ENCODE peak calls at places on chromosomes 7 and 10, in seven cellular contexts. I is type B pancreatic cell; M is HFF-Myc; V is nephron progenitor cell; N is EL; Q is amygdala; T is CD4-positive, alpha-beta memory T cell. S is an unnamed sample.

GRCh38 chr7:73707045-73707631 is 12.3 kb downstream of the STX1A start:
- DNase-seq in I (no peak), M (no peak), V (no peak), N (no peak), Q (no peak), T (no peak), S (peak; percentile 75)

GRCh38 chr7:23873306-23873705 is 163.3 kb downstream of the STK31 start:
- DNase-seq in I (no peak), M (no peak), V (no peak), N (no peak), Q (no peak), T (no peak), S (no peak)

GRCh38 chr10:123997486-123998196 is 95.8 kb downstream of the CHST15 start:
- DNase-seq in I (no peak), M (peak; percentile 36), V (no peak), N (peak; percentile 96), Q (no peak), T (no peak), S (peak; percentile 59)

GRCh38 chr7:117781707-117782106 is 91.5 kb downstream of the CTTNBP2 start:
- DNase-seq in I (no peak), M (no peak), V (no peak), N (no peak), Q (no peak), T (no peak), S (no peak)

GRCh38 chr7:98879989-98880337 is 1.6 kb downstream of the TRRAP start:
- DNase-seq in I (peak; percentile 13), M (no peak), V (no peak), N (no peak), Q (no peak), T (no peak), S (no peak)

GRCh38 chr7:116524609-116525297 is at the start of gene CAV1:
- DNase-seq in I (no peak), M (peak; percentile 91), V (peak; percentile 44), N (peak; percentile 98), Q (no peak), T (peak; percentile 46), S (no peak)

GRCh38 chr7:101705327-101705726 is 76.2 kb upstream of the MYL10 start:
- DNase-seq in I (no peak), M (no peak), V (no peak), N (no peak), Q (no peak), T (no peak), S (peak; percentile 57)

GRCh38 chr7:95102662-95103061 is 195.3 kb downstream of the PPP1R9A start:
- DNase-seq in I (no peak), M (no peak), V (no peak), N (peak; percentile 43), Q (no peak), T (no peak), S (no peak)

GRCh38 chr7:140767418-140767817 is 70.9 kb downstream of the NDUFB2 start:
- DNase-seq in I (no peak), M (no peak), V (no peak), N (no peak), Q (no peak), T (no peak), S (no peak)

GRCh38 chr7:74452748-74453320 is 872 bp upstream of the GTF2IRD1 start:
- DNase-seq in I (no peak), M (no peak), V (peak; percentile 51), N (peak; percentile 64), Q (no peak), T (no peak), S (no peak)

GRCh38 chr7:122315507-122316466 is 11.2 kb upstream of the FEZF1 start:
- DNase-seq in I (no peak), M (no peak), V (no peak), N (no peak), Q (no peak), T (no peak), S (no peak)

GRCh38 chr10:107028249-107028648 is 136.3 kb downstream of the SORCS1 start:
- DNase-seq in I (no peak), M (no peak), V (no peak), N (no peak), Q (no peak), T (no peak), S (peak; percentile 5)

GRCh38 chr7:105594034-105594433 is 12.7 kb upstream of the EFCAB10 start:
- DNase-seq in I (no peak), M (no peak), V (no peak), N (no peak), Q (no peak), T (no peak), S (no peak)

GRCh38 chr7:129308047-129308446 is 83.2 kb downstream of the AHCYL2 start:
- DNase-seq in I (no peak), M (no peak), V (no peak), N (peak; percentile 59), Q (no peak), T (no peak), S (no peak)

GRCh38 chr7:150901160-150902035 is 49.1 kb downstream of the AOC1 start:
- DNase-seq in I (no peak), M (no peak), V (peak; percentile 16), N (no peak), Q (no peak), T (no peak), S (no peak)

GRCh38 chr10:124211921-124212320 is 118.5 kb upstream of the CHST15 start:
- DNase-seq in I (no peak), M (no peak), V (no peak), N (peak; percentile 74), Q (no peak), T (no peak), S (no peak)

GRCh38 chr10:111435871-111436270 is 359.0 kb downstream of the ADRA2A start:
- DNase-seq in I (no peak), M (no peak), V (no peak), N (no peak), Q (no peak), T (no peak), S (no peak)

GRCh38 chr7:141366098-141366621 is 185.1 kb upstream of the AGK start:
- DNase-seq in I (no peak), M (no peak), V (no peak), N (peak; percentile 50), Q (no peak), T (no peak), S (no peak)

GRCh38 chr10:7512487-7512886 is 101.7 kb upstream of the SFMBT2 start:
- DNase-seq in I (no peak), M (no peak), V (no peak), N (no peak), Q (no peak), T (no peak), S (no peak)

GRCh38 chr7:64183126-64183742 is 23.8 kb upstream of the ZNF735 start:
- DNase-seq in I (no peak), M (no peak), V (no peak), N (no peak), Q (no peak), T (no peak), S (no peak)

GRCh38 chr10:30151581-30152389 is 92.4 kb upstream of the JCAD start:
- DNase-seq in I (no peak), M (peak; percentile 93), V (no peak), N (peak; percentile 79), Q (no peak), T (no peak), S (no peak)

GRCh38 chr10:119445311-119445934 is 97.1 kb downstream of the RGS10 start:
- DNase-seq in I (peak; percentile 88), M (peak; percentile 46), V (peak; percentile 93), N (peak; percentile 72), Q (no peak), T (peak; percentile 72), S (peak; percentile 77)

GRCh38 chr10:131685576-131685975 is 215.2 kb upstream of the PPP2R2D start:
- DNase-seq in I (no peak), M (no peak), V (no peak), N (no peak), Q (no peak), T (no peak), S (no peak)

GRCh38 chr10:47326927-47327330 is 4.7 kb downstream of the GDF2 start:
- DNase-seq in I (no peak), M (no peak), V (no peak), N (no peak), Q (no peak), T (no peak), S (no peak)

GRCh38 chr7:31078363-31078990 is 26.4 kb downstream of the ADCYAP1R1 start:
- DNase-seq in I (no peak), M (no peak), V (no peak), N (no peak), Q (no peak), T (no peak), S (no peak)

GRCh38 chr7:1966631-1967200 is 266.0 kb downstream of the MAD1L1 start:
- DNase-seq in I (no peak), M (no peak), V (no peak), N (no peak), Q (no peak), T (no peak), S (no peak)

GRCh38 chr7:148264933-148265557 is 325.5 kb upstream of the C7orf33 start:
- DNase-seq in I (no peak), M (no peak), V (no peak), N (peak; percentile 13), Q (no peak), T (no peak), S (peak; percentile 13)

GRCh38 chr10:126500866-126501265 is 112.6 kb upstream of the ADAM12 start:
- DNase-seq in I (no peak), M (peak; percentile 2), V (no peak), N (peak; percentile 58), Q (no peak), T (no peak), S (no peak)

GRCh38 chr7:2129376-2130375 is 103.1 kb downstream of the MAD1L1 start:
- DNase-seq in I (no peak), M (no peak), V (no peak), N (no peak), Q (no peak), T (no peak), S (no peak)

GRCh38 chr10:6204341-6205191 is 1.8 kb downstream of the PFKFB3 start:
- DNase-seq in I (no peak), M (no peak), V (no peak), N (peak; percentile 80), Q (no peak), T (no peak), S (no peak)

GRCh38 chr10:32054087-32054486 is 2.1 kb downstream of the KIF5B start:
- DNase-seq in I (no peak), M (no peak), V (no peak), N (peak; percentile 66), Q (no peak), T (peak; percentile 40), S (no peak)

GRCh38 chr10:97069576-97070362 is 116.0 kb downstream of the SLIT1 start:
- DNase-seq in I (no peak), M (peak; percentile 17), V (no peak), N (peak; percentile 14), Q (no peak), T (peak; percentile 63), S (peak; percentile 24)

GRCh38 chr7:98399903-98400537 is 870 bp downstream of the BAIAP2L1 start:
- DNase-seq in I (no peak), M (no peak), V (peak; percentile 50), N (peak; percentile 56), Q (no peak), T (no peak), S (no peak)

S was measured in HL-60.